ENCODE peak calls at places on chromosomes 5 and 9, in five cellular contexts. One of them, this sample, is unnamed.

GRCh38 chr9:34628656-34629491 is at the start of gene ARID3C:
- DNase-seq in iPS DF 6.9: no peak
- DNase-seq in left ventricle myocardium inferior: no peak
- DNase-seq in breast epithelium: no peak
- DNase-seq in transverse colon: peak
- DNase-seq in this sample: peak

GRCh38 chr5:16033196-16033925 is 146.2 kb downstream of the MARCHF11 start:
- DNase-seq in iPS DF 6.9: no peak
- DNase-seq in left ventricle myocardium inferior: no peak
- DNase-seq in breast epithelium: no peak
- DNase-seq in transverse colon: no peak
- DNase-seq in this sample: no peak

GRCh38 chr9:76545191-76545590 is 86.2 kb downstream of the GCNT1 start:
- DNase-seq in iPS DF 6.9: no peak
- DNase-seq in left ventricle myocardium inferior: no peak
- DNase-seq in breast epithelium: no peak
- DNase-seq in transverse colon: peak
- DNase-seq in this sample: no peak

GRCh38 chr5:177437623-177438022 is 9.0 kb upstream of the PRR7 start:
- DNase-seq in iPS DF 6.9: no peak
- DNase-seq in left ventricle myocardium inferior: no peak
- DNase-seq in breast epithelium: no peak
- DNase-seq in transverse colon: no peak
- DNase-seq in this sample: no peak

GRCh38 chr5:73591698-73592501 is 26.4 kb downstream of the UTP15 start:
- DNase-seq in iPS DF 6.9: no peak
- DNase-seq in left ventricle myocardium inferior: no peak
- DNase-seq in breast epithelium: no peak
- DNase-seq in transverse colon: no peak
- DNase-seq in this sample: peak

GRCh38 chr5:154614595-154614994 is 136.6 kb upstream of the HAND1 start:
- DNase-seq in iPS DF 6.9: no peak
- DNase-seq in left ventricle myocardium inferior: no peak
- DNase-seq in breast epithelium: no peak
- DNase-seq in transverse colon: no peak
- DNase-seq in this sample: no peak

GRCh38 chr9:14573319-14573718 is 119.9 kb downstream of the ZDHHC21 start:
- DNase-seq in iPS DF 6.9: no peak
- DNase-seq in left ventricle myocardium inferior: no peak
- DNase-seq in breast epithelium: no peak
- DNase-seq in transverse colon: no peak
- DNase-seq in this sample: no peak

GRCh38 chr5:1155191-1156032 is 43.5 kb upstream of the SLC12A7 start:
- DNase-seq in iPS DF 6.9: no peak
- DNase-seq in left ventricle myocardium inferior: no peak
- DNase-seq in breast epithelium: no peak
- DNase-seq in transverse colon: no peak
- DNase-seq in this sample: no peak

GRCh38 chr9:77556396-77556795 is 91.7 kb downstream of the GNA14 start:
- DNase-seq in iPS DF 6.9: no peak
- DNase-seq in left ventricle myocardium inferior: no peak
- DNase-seq in breast epithelium: no peak
- DNase-seq in transverse colon: no peak
- DNase-seq in this sample: no peak

GRCh38 chr5:119840175-119840574 is 210.8 kb downstream of the FAM170A start:
- DNase-seq in iPS DF 6.9: no peak
- DNase-seq in left ventricle myocardium inferior: no peak
- DNase-seq in breast epithelium: no peak
- DNase-seq in transverse colon: no peak
- DNase-seq in this sample: no peak

GRCh38 chr9:109510506-109510905 is 12.4 kb upstream of the PTPN3 start:
- DNase-seq in iPS DF 6.9: no peak
- DNase-seq in left ventricle myocardium inferior: no peak
- DNase-seq in breast epithelium: no peak
- DNase-seq in transverse colon: no peak
- DNase-seq in this sample: no peak

GRCh38 chr5:83547156-83547555 is 75.6 kb downstream of the VCAN start:
- DNase-seq in iPS DF 6.9: no peak
- DNase-seq in left ventricle myocardium inferior: no peak
- DNase-seq in breast epithelium: no peak
- DNase-seq in transverse colon: no peak
- DNase-seq in this sample: no peak

GRCh38 chr9:127437497-127438264 is 13.5 kb downstream of the ZNF79 start:
- DNase-seq in iPS DF 6.9: no peak
- DNase-seq in left ventricle myocardium inferior: no peak
- DNase-seq in breast epithelium: no peak
- DNase-seq in transverse colon: no peak
- DNase-seq in this sample: no peak

GRCh38 chr9:121727295-121728028 is 76.0 kb downstream of the DAB2IP start:
- DNase-seq in iPS DF 6.9: no peak
- DNase-seq in left ventricle myocardium inferior: no peak
- DNase-seq in breast epithelium: no peak
- DNase-seq in transverse colon: no peak
- DNase-seq in this sample: no peak

GRCh38 chr9:3948826-3949578 is 350.9 kb downstream of the GLIS3 start:
- DNase-seq in iPS DF 6.9: no peak
- DNase-seq in left ventricle myocardium inferior: no peak
- DNase-seq in breast epithelium: no peak
- DNase-seq in transverse colon: no peak
- DNase-seq in this sample: no peak

GRCh38 chr9:90508940-90509339 is 133.7 kb downstream of the DIRAS2 start:
- DNase-seq in iPS DF 6.9: no peak
- DNase-seq in left ventricle myocardium inferior: no peak
- DNase-seq in breast epithelium: no peak
- DNase-seq in transverse colon: no peak
- DNase-seq in this sample: no peak

GRCh38 chr5:94268226-94268625 is 350.2 kb downstream of the KIAA0825 start:
- DNase-seq in iPS DF 6.9: no peak
- DNase-seq in left ventricle myocardium inferior: no peak
- DNase-seq in breast epithelium: no peak
- DNase-seq in transverse colon: no peak
- DNase-seq in this sample: no peak

GRCh38 chr5:143698534-143698933 is 113.4 kb upstream of the HMHB1 start:
- DNase-seq in iPS DF 6.9: no peak
- DNase-seq in left ventricle myocardium inferior: no peak
- DNase-seq in breast epithelium: no peak
- DNase-seq in transverse colon: no peak
- DNase-seq in this sample: no peak

GRCh38 chr5:135596364-135596763 is 17.6 kb upstream of the CXCL14 start:
- DNase-seq in iPS DF 6.9: no peak
- DNase-seq in left ventricle myocardium inferior: no peak
- DNase-seq in breast epithelium: no peak
- DNase-seq in transverse colon: no peak
- DNase-seq in this sample: no peak

GRCh38 chr5:172904643-172905345 is 54.4 kb upstream of the RPL26L1 start:
- DNase-seq in iPS DF 6.9: no peak
- DNase-seq in left ventricle myocardium inferior: peak
- DNase-seq in breast epithelium: peak
- DNase-seq in transverse colon: peak
- DNase-seq in this sample: peak

GRCh38 chr5:78961743-78962142 is 23.4 kb downstream of the ARSB start:
- DNase-seq in iPS DF 6.9: no peak
- DNase-seq in left ventricle myocardium inferior: no peak
- DNase-seq in breast epithelium: no peak
- DNase-seq in transverse colon: no peak
- DNase-seq in this sample: no peak

DNA sequence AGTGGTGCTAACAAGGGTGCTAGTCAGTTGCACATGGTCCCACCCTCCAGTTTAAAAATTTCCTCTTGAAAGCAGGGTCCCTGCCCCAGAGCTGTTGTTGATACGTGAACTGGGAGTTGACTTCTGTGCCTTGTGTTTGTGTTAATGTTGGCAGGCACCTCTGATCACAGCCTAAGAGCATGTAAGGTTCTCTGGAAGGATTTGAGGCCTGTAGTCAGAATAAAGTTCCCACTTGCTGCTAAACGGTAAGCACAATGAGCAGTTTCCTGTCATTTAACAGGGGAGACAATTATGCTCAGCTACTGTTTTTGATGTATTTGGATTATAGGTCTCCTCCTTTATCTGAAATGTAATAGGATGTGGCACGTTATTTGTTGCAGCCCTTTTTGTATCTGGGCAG is 43.8 kb downstream of the RASGRF2 start:
- DNase-seq in iPS DF 6.9: no peak
- DNase-seq in left ventricle myocardium inferior: no peak
- DNase-seq in breast epithelium: no peak
- DNase-seq in transverse colon: no peak
- DNase-seq in this sample: no peak
- H3K4me3 ChIP-seq in iPS DF 6.9: no peak
- H3K4me3 ChIP-seq in left ventricle myocardium inferior: no peak
- H3K4me3 ChIP-seq in breast epithelium: no peak
- H3K4me3 ChIP-seq in transverse colon: no peak
- H3K4me3 ChIP-seq in this sample: no peak

GRCh38 chr5:151781201-151781600 is 9.4 kb downstream of the G3BP1 start:
- DNase-seq in iPS DF 6.9: no peak
- DNase-seq in left ventricle myocardium inferior: no peak
- DNase-seq in breast epithelium: no peak
- DNase-seq in transverse colon: no peak
- DNase-seq in this sample: no peak
- H3K4me3 ChIP-seq in iPS DF 6.9: no peak
- H3K4me3 ChIP-seq in left ventricle myocardium inferior: no peak
- H3K4me3 ChIP-seq in breast epithelium: no peak
- H3K4me3 ChIP-seq in transverse colon: no peak
- H3K4me3 ChIP-seq in this sample: no peak

DNA sequence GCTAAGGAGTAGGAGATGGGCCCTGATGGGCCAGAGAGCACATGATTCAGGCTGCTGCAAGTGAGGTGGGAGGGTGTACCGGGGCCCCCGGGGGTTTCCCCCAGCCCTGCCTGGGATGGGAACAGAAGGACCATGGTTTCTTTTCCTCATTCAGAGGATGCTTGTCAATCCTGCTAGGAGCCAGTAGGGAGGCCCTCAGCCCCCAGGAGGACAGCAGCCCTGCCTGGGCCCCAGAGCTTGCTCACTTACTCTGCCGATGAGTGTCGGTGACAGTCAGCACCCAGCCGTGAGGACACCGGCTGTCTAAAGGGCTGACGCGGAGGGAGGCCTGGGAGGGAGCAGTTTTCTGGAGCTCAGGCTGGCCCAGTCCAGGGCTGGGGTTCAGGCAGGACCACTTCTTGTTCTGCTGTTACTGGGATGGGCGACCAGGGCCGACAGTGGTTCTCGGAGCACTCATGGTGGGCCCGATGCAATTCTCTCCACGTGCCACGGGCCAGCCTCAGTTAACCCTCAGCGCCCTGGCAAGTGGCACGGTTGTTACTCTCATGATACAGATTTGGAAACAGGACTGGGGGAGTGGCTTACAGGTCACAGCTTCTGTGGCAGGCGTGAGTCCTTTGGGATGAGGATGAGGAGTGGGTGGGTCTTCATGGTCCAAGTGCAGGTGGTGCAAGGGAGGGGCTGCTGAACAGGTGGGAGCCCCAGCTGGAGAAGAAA is 1.8 kb downstream of the ARRDC1 start:
- DNase-seq in iPS DF 6.9: no peak
- DNase-seq in left ventricle myocardium inferior: no peak
- DNase-seq in breast epithelium: no peak
- DNase-seq in transverse colon: no peak
- DNase-seq in this sample: peak
- H3K4me3 ChIP-seq in iPS DF 6.9: no peak
- H3K4me3 ChIP-seq in left ventricle myocardium inferior: peak
- H3K4me3 ChIP-seq in breast epithelium: peak
- H3K4me3 ChIP-seq in transverse colon: peak
- H3K4me3 ChIP-seq in this sample: peak

DNA sequence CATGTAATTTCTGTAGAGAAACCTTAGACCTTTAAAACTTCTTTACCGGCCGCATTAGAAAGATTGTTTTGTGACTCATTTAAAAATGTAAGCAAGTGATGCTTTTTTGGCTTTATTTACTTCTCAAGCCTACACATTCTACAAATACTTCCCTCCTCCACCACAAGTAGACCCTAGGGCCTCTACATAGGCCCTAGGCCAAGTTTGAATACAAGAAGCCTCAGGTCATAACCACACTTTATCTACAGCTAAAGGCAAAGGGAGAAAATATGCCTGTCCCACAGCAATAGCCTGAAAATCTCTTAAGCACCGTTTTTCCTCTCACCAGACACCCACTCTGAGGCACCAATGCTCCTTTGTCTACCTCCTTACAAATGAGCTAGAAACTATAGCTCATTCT is 53.9 kb downstream of the CSNK1A1 start:
- DNase-seq in iPS DF 6.9: no peak
- DNase-seq in left ventricle myocardium inferior: no peak
- DNase-seq in breast epithelium: no peak
- DNase-seq in transverse colon: no peak
- DNase-seq in this sample: peak
- H3K4me3 ChIP-seq in iPS DF 6.9: no peak
- H3K4me3 ChIP-seq in left ventricle myocardium inferior: no peak
- H3K4me3 ChIP-seq in breast epithelium: no peak
- H3K4me3 ChIP-seq in transverse colon: no peak
- H3K4me3 ChIP-seq in this sample: no peak

This sample was measured in hepatocyte.